ENCODE peak calls at places on chromosomes 6 and 20, in eight cellular contexts. Y is HL-60, I is HCT116, P is upper lobe of right lung, M is AG04450, R is Peyer's patch, O is vagina, G is substantia nigra. E is an unnamed sample.

GRCh38 chr6:30670760-30671527 is 1.9 kb downstream of the DHX16 start:
- DNase-seq in O (no peak), G (no peak), M (no peak), R (no peak), P (no peak), Y (no peak), I (no peak), E (no peak)

GRCh38 chr20:46071573-46071972 is 18.2 kb downstream of the NCOA5 start:
- DNase-seq in O (no peak), P (no peak), G (no peak), Y (no peak), R (no peak), M (no peak), I (no peak), E (no peak)

GRCh38 chr6:41538556-41539182 is 7.5 kb upstream of the FOXP4 start:
- DNase-seq in I (no peak), R (no peak), P (no peak), O (no peak), Y (peak), G (no peak), M (no peak), E (no peak)

GRCh38 chr6:18632670-18633410 is 245.7 kb downstream of the RNF144B start:
- DNase-seq in P (no peak), G (no peak), Y (no peak), M (no peak), O (no peak), R (no peak), I (peak), E (peak)

GRCh38 chr6:41371992-41372525 is 36.7 kb downstream of the NCR2 start:
- DNase-seq in M (no peak), O (no peak), Y (no peak), R (no peak), I (no peak), P (no peak), G (no peak), E (no peak)

GRCh38 chr6:73180718-73181619 is 44.3 kb downstream of the KHDC1L start:
- DNase-seq in M (peak), Y (peak), I (peak), R (no peak), O (no peak), G (no peak), P (no peak), E (peak)

GRCh38 chr6:24743265-24743943 is 24.4 kb upstream of the C6orf62 start:
- DNase-seq in Y (peak), R (no peak), P (no peak), M (peak), G (no peak), I (peak), O (no peak), E (peak)

GRCh38 chr20:58458342-58459057 is 56.7 kb downstream of the APCDD1L start:
- DNase-seq in P (no peak), O (no peak), G (no peak), M (no peak), R (no peak), I (no peak), Y (no peak), E (peak)

GRCh38 chr6:729646-730320 is 36.8 kb upstream of the EXOC2 start:
- DNase-seq in O (no peak), P (no peak), G (no peak), I (no peak), R (no peak), Y (no peak), M (no peak), E (no peak)

GRCh38 chr6:142935553-142936517 is 9.1 kb downstream of the HIVEP2 start:
- DNase-seq in P (no peak), I (no peak), M (no peak), G (no peak), R (no peak), O (no peak), Y (no peak), E (no peak)

DNA sequence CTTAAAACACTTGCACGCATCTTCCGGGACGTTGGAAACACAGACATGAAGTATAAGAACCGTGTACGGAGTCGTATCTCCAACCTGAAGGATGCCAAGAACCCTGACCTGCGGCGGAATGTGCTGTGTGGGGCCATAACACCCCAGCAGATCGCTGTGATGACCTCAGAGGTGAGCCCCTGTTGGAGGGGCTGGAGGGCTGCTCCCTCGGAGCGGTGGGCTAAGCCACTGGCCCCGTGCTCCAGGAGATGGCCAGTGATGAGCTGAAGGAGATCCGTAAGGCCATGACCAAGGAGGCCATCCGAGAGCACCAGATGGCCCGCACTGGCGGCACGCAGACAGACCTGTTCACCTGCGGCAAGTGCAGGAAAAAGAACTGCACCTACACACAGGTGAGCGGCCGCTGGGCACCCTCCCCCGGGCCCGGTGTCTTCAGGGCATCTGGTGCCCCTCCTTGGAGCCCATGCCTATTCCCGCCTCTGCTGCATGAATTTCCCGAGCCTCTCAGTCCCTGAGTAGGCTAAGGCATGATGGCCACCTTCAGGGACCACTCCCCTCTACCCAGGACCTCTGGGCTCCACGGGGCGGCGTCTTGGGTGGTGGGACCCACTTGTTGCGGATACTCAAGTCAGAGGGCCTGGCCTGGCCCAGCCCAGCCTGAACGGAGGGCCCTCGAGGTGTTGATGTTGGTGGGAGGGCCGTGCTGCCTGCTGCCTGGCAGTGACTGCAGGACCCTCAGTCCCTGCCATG is 7.4 kb downstream of the TCEA2 start:
- DNase-seq in I (no peak), Y (no peak), G (no peak), R (no peak), M (no peak), O (no peak), P (no peak), E (no peak)
- H3K27ac ChIP-seq in I (no peak), Y (no peak), G (no peak), R (no peak), M (no peak), O (no peak), P (no peak), E (no peak)

GRCh38 chr6:11428351-11428750 is 109.2 kb upstream of the TMEM170B start:
- DNase-seq in Y (no peak), R (no peak), M (no peak), I (no peak), P (no peak), G (no peak), O (no peak), E (no peak)
- H3K27ac ChIP-seq in Y (no peak), R (no peak), M (no peak), I (no peak), P (peak), G (no peak), O (peak), E (peak)

GRCh38 chr6:14732226-14732844 is 513.5 kb upstream of the JARID2 start:
- DNase-seq in R (no peak), I (no peak), O (no peak), M (no peak), Y (no peak), G (no peak), P (no peak), E (no peak)
- H3K27ac ChIP-seq in R (peak), I (peak), O (no peak), M (no peak), Y (no peak), G (no peak), P (no peak), E (no peak)

GRCh38 chr6:89148016-89148750 is 2.3 kb downstream of the PM20D2 start:
- DNase-seq in O (no peak), M (no peak), Y (no peak), P (no peak), R (no peak), G (no peak), I (peak), E (no peak)

GRCh38 chr6:89145461-89145961 is 344 bp upstream of the PM20D2 start:
- DNase-seq in I (no peak), Y (no peak), P (no peak), M (no peak), G (no peak), R (no peak), O (no peak), E (peak)

GRCh38 chr6:89144358-89145041 is 1.4 kb upstream of the PM20D2 start:
- DNase-seq in I (no peak), G (no peak), P (no peak), Y (no peak), R (no peak), O (no peak), M (no peak), E (no peak)

GRCh38 chr6:89145962-89146747 is at the start of gene PM20D2:
- DNase-seq in I (peak), O (no peak), R (peak), Y (peak), G (peak), M (no peak), P (peak), E (peak)

GRCh38 chr6:89146748-89147715 is 1.2 kb downstream of the PM20D2 start:
- DNase-seq in R (no peak), P (no peak), G (no peak), Y (no peak), O (no peak), I (peak), M (no peak), E (peak)
- H3K27ac ChIP-seq in R (peak), P (peak), G (peak), Y (peak), O (peak), I (peak), M (no peak), E (peak)

DNA sequence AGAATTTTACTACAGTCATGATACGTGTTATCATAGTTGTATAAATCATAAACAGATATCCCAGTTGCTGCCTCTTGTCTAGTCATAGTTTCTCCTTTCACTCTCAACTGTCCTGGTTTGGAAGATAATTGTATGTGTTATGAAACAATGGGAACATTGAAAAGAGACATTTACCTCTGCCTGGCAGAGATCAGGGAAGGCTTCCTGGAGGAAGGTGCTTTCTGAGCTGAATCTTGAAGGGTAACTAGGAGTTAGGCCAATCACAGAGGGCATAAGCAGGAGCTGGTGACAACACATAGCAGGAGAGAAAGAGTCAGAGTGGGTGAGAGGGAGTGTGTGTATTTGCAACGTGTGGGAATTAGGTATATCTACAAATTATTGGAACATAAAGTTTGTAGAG is 5.4 kb downstream of the ASXL1 start:
- DNase-seq in P (no peak), Y (no peak), R (no peak), G (no peak), M (no peak), I (no peak), O (no peak), E (no peak)
- H3K27ac ChIP-seq in P (no peak), Y (no peak), R (no peak), G (no peak), M (no peak), I (no peak), O (no peak), E (no peak)

DNA sequence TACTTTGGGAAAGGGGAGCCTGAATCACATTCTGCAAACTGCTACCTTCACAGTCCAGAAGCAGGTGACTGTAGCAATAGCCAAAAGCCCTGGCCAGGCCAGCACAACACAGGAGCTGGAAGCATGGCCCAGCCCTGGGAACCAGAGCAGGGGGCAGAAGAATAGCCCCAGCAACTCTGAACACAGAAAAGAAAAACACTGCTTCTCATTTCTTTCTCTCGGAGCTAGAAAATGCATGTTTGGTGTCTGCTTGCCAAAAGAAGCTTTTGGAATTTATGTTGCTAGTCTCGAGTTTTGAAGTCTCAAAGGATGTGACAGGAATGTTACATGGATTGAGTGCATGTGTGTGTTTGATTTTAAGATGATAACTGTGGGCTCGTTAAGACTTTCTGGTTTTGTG is 79.8 kb upstream of the SCAF8 start:
- DNase-seq in R (no peak), G (no peak), Y (no peak), O (no peak), M (no peak), I (no peak), P (no peak), E (no peak)
- H3K27ac ChIP-seq in R (no peak), G (no peak), Y (no peak), O (no peak), M (no peak), I (no peak), P (no peak), E (peak)